ENCODE peak calls at places on chromosomes 11 and 22, in six cellular contexts. X is amniotic epithelial cell; S is ureter; Y is Calu3; V is activated CD8-positive, alpha-beta memory T cell treated with anti-CD3 and anti-CD28 coated beads for 4 hours; L is chondrocyte. J is an unnamed sample.

GRCh38 chr11:32341676-32342613 is 93.4 kb downstream of the WT1 start:
- DNase-seq in X (peak), S (no peak), Y (no peak), V (no peak), L (no peak), J (no peak)

GRCh38 chr11:112584674-112585073 is 324.0 kb upstream of the PLET1 start:
- DNase-seq in X (no peak), S (no peak), Y (peak), V (no peak), L (no peak), J (no peak)

GRCh38 chr11:108601150-108601549 is 7.6 kb upstream of the EXPH5 start:
- DNase-seq in X (peak), S (no peak), Y (no peak), V (no peak), L (no peak), J (no peak)

GRCh38 chr11:72814831-72815618 is 814 bp downstream of the ATG16L2 start:
- DNase-seq in X (no peak), S (no peak), Y (peak), V (no peak), L (peak), J (no peak)

GRCh38 chr11:66986178-66986545 is 11.1 kb downstream of the C11orf86 start:
- DNase-seq in X (no peak), S (no peak), Y (no peak), V (no peak), L (no peak), J (no peak)

GRCh38 chr11:108340958-108341357 is 118.1 kb downstream of the ATM start:
- DNase-seq in X (peak), S (no peak), Y (peak), V (no peak), L (no peak), J (no peak)

GRCh38 chr11:61120865-61121831 is 18.9 kb downstream of the CD5 start:
- DNase-seq in X (peak), S (no peak), Y (no peak), V (peak), L (peak), J (no peak)

GRCh38 chr22:46224771-46225290 is 25.3 kb downstream of the CDPF1 start:
- DNase-seq in X (no peak), S (no peak), Y (no peak), V (no peak), L (peak), J (no peak)

GRCh38 chr11:76781046-76781801 is 1.9 kb upstream of the TSKU start:
- DNase-seq in X (no peak), S (no peak), Y (no peak), V (no peak), L (peak), J (no peak)

GRCh38 chr22:29002603-29003002 is 59.0 kb downstream of the C22orf31 start:
- DNase-seq in X (no peak), S (no peak), Y (no peak), V (no peak), L (no peak), J (no peak)

GRCh38 chr11:45646275-45646970 is 19.0 kb downstream of the CHST1 start:
- DNase-seq in X (peak), S (no peak), Y (no peak), V (no peak), L (no peak), J (no peak)

GRCh38 chr22:21075516-21076138 is 29.9 kb downstream of the LRRC74B start:
- DNase-seq in X (no peak), S (no peak), Y (no peak), V (no peak), L (peak), J (no peak)

GRCh38 chr11:117887431-117888139 is 11.1 kb upstream of the FXYD6 start:
- DNase-seq in X (no peak), S (no peak), Y (no peak), V (no peak), L (no peak), J (no peak)

GRCh38 chr11:86174101-86175046 is 70.2 kb upstream of the EED start:
- DNase-seq in X (peak), S (peak), Y (peak), V (no peak), L (no peak), J (peak)

GRCh38 chr11:16843307-16843706 is 104.9 kb downstream of the C11orf58 start:
- DNase-seq in X (no peak), S (no peak), Y (no peak), V (no peak), L (no peak), J (no peak)

GRCh38 chr22:46150615-46151423 is 493 bp downstream of the PPARA start:
- DNase-seq in X (no peak), S (peak), Y (peak), V (peak), L (peak), J (no peak)

GRCh38 chr11:95688501-95689222 is 100.9 kb downstream of the FAM76B start:
- DNase-seq in X (no peak), S (no peak), Y (no peak), V (no peak), L (no peak), J (no peak)

GRCh38 chr22:27667121-27667843 is 134.3 kb downstream of the MN1 start:
- DNase-seq in X (peak), S (no peak), Y (no peak), V (no peak), L (no peak), J (no peak)

GRCh38 chr11:9506489-9507343 is 45.9 kb downstream of the ZNF143 start:
- DNase-seq in X (peak), S (peak), Y (peak), V (peak), L (no peak), J (no peak)

GRCh38 chr11:134048028-134048427 is 20.8 kb upstream of the JAM3 start:
- DNase-seq in X (no peak), S (no peak), Y (no peak), V (no peak), L (peak), J (no peak)

GRCh38 chr11:104668797-104669463 is 229.3 kb downstream of the CASP12 start:
- DNase-seq in X (peak), S (no peak), Y (no peak), V (no peak), L (no peak), J (no peak)

GRCh38 chr11:31643831-31644230 is 134.3 kb downstream of the ELP4 start:
- DNase-seq in X (peak), S (no peak), Y (no peak), V (no peak), L (no peak), J (no peak)

GRCh38 chr11:104078995-104079394 is 42.6 kb downstream of the DDI1 start:
- DNase-seq in X (no peak), S (no peak), Y (no peak), V (no peak), L (no peak), J (no peak)

GRCh38 chr11:41950470-41951143 is 491.2 kb upstream of the LRRC4C start:
- DNase-seq in X (no peak), S (no peak), Y (no peak), V (no peak), L (no peak), J (no peak)

GRCh38 chr11:64767344-64768299 is 7.8 kb upstream of the PYGM start:
- DNase-seq in X (peak), S (peak), Y (peak), V (peak), L (peak), J (no peak)

GRCh38 chr11:438101-438844 is 3.5 kb downstream of the ANO9 start:
- DNase-seq in X (no peak), S (no peak), Y (no peak), V (no peak), L (no peak), J (no peak)

J was measured in esophagus squamous epithelium.